ENCODE peak calls at places on chromosomes 4 and X, in six cellular contexts. J, Z, A, P, W and V are unnamed samples.
A peak's percentile ranks its signal among the peaks of the same experiment; 100 is the strongest.

GRCh38 chr4:139525414-139525813 is 30.6 kb downstream of the SETD7 start:
- DNase-seq in W (no peak), J (no peak), A (no peak), Z (no peak), P (no peak), V (no peak)

GRCh38 chrX:11562570-11562969 is 103.2 kb downstream of the ARHGAP6 start:
- DNase-seq in J (no peak), A (no peak), Z (no peak), W (no peak), P (no peak), V (no peak)

GRCh38 chrX:11435568-11435967 is 142.4 kb downstream of the AMELX start:
- DNase-seq in Z (no peak), W (no peak), J (no peak), A (no peak), P (no peak), V (no peak)

GRCh38 chr4:46484881-46485280 is 95.0 kb upstream of the GABRA2 start:
- DNase-seq in P (no peak), W (peak; percentile 54), A (no peak), J (no peak), Z (no peak), V (no peak)

GRCh38 chrX:45191820-45192409 is 8.8 kb downstream of the DIPK2B start:
- DNase-seq in A (no peak), P (peak; percentile 61), W (no peak), Z (no peak), J (no peak), V (no peak)

GRCh38 chrX:68877606-68878005 is 48.8 kb downstream of the EFNB1 start:
- DNase-seq in P (no peak), J (no peak), A (no peak), W (no peak), Z (no peak), V (no peak)

GRCh38 chr4:145061325-145061920 is 36.6 kb downstream of the ANAPC10 start:
- DNase-seq in P (no peak), A (no peak), Z (no peak), W (peak; percentile 35), J (no peak), V (no peak)

GRCh38 chrX:78687586-78687985 is 28.5 kb upstream of the RTL3 start:
- DNase-seq in J (no peak), Z (no peak), P (no peak), A (no peak), W (no peak), V (no peak)

GRCh38 chr4:175947117-175947722 is 118.4 kb upstream of the WDR17 start:
- DNase-seq in J (no peak), A (no peak), W (no peak), P (no peak), Z (no peak), V (no peak)

GRCh38 chr4:95644417-95644816 is 95.6 kb upstream of the UNC5C start:
- DNase-seq in A (no peak), P (no peak), J (no peak), Z (no peak), W (no peak), V (no peak)

GRCh38 chr4:34250562-34250961 is 1993.8 kb downstream of the ARAP2 start:
- DNase-seq in Z (no peak), P (no peak), J (no peak), A (no peak), W (peak; percentile 51), V (no peak)

GRCh38 chrX:10677490-10677889 is 57.1 kb upstream of the MID1 start:
- DNase-seq in Z (no peak), P (no peak), W (no peak), J (no peak), A (no peak), V (peak; percentile 49)

GRCh38 chr4:75841641-75842520 is 60.4 kb downstream of the PPEF2 start:
- DNase-seq in Z (no peak), W (no peak), A (no peak), P (no peak), J (no peak), V (no peak)

GRCh38 chr4:184385705-184386141 is 88.6 kb downstream of the IRF2 start:
- DNase-seq in Z (peak; percentile 44), P (no peak), W (peak; percentile 76), A (no peak), J (no peak), V (no peak)

GRCh38 chrX:82219129-82219528 is 1017.2 kb downstream of the SH3BGRL start:
- DNase-seq in P (no peak), J (no peak), W (no peak), A (no peak), Z (no peak), V (no peak)

GRCh38 chrX:276588-277171 is 4.5 kb upstream of the PLCXD1 start:
- DNase-seq in W (peak; percentile 61), Z (peak; percentile 63), A (no peak), P (no peak), J (peak; percentile 77), V (peak; percentile 26)

GRCh38 chr4:55409468-55410171 is 13.9 kb downstream of the TMEM165 start:
- DNase-seq in W (no peak), A (no peak), J (no peak), P (no peak), Z (no peak), V (no peak)

GRCh38 chrX:4805559-4805958 is 1092.1 kb upstream of the PRKX start:
- DNase-seq in P (no peak), Z (no peak), J (no peak), W (no peak), A (no peak), V (no peak)

GRCh38 chr4:173500841-173501591 is 29.0 kb downstream of the HAND2 start:
- DNase-seq in Z (no peak), W (no peak), A (no peak), J (no peak), P (no peak), V (no peak)

GRCh38 chr4:42703776-42704175 is 46.9 kb upstream of the ATP8A1 start:
- DNase-seq in P (no peak), J (no peak), Z (no peak), W (no peak), A (no peak), V (no peak)

GRCh38 chr4:113610542-113610941 is 151.0 kb downstream of the CAMK2D start:
- DNase-seq in W (no peak), P (no peak), A (no peak), Z (no peak), J (no peak), V (no peak)

GRCh38 chr4:76363556-76364290 is 57.2 kb downstream of the STBD1 start:
- DNase-seq in J (no peak), W (no peak), P (no peak), A (no peak), Z (no peak), V (no peak)

GRCh38 chrX:118058924-118059323 is 57.7 kb downstream of the KLHL13 start:
- DNase-seq in Z (no peak), W (peak; percentile 40), J (no peak), P (no peak), A (no peak), V (no peak)

GRCh38 chr4:121711263-121712000 is 14.7 kb upstream of the ANXA5 start:
- DNase-seq in P (peak; percentile 77), A (peak; percentile 65), Z (peak; percentile 49), J (peak; percentile 76), W (peak; percentile 87), V (peak; percentile 75)

GRCh38 chrX:13805241-13805640 is 11.7 kb downstream of the GPM6B start:
- DNase-seq in A (no peak), J (no peak), W (no peak), Z (no peak), P (no peak), V (no peak)

GRCh38 chrX:87409113-87409841 is 108.3 kb upstream of the KLHL4 start:
- DNase-seq in W (peak; percentile 68), A (no peak), P (no peak), Z (peak; percentile 43), J (peak; percentile 48), V (no peak)

GRCh38 chr4:25030283-25031076 is at the start of gene LGI2:
- DNase-seq in J (peak; percentile 55), A (peak; percentile 30), P (peak; percentile 72), Z (peak; percentile 46), W (no peak), V (peak; percentile 81)

GRCh38 chr4:79576480-79576803 is 168.4 kb upstream of the GK2 start:
- DNase-seq in J (no peak), Z (no peak), P (no peak), W (peak; percentile 9), A (no peak), V (peak; percentile 12)
- TF ChIP-seq CTCF in J (peak; percentile 35), Z (peak; percentile 22), P (peak; percentile 53), W (peak; percentile 52), A (peak; percentile 25), V (peak; percentile 44)

GRCh38 chr4:164734476-164734875 is 19.5 kb upstream of the SMIM31 start:
- DNase-seq in W (no peak), J (no peak), A (no peak), Z (no peak), P (no peak), V (no peak)

GRCh38 chr4:164730705-164731393 is 23.1 kb upstream of the SMIM31 start:
- DNase-seq in Z (no peak), J (no peak), P (no peak), W (no peak), A (no peak), V (no peak)

GRCh38 chr4:164731827-164732474 is 22.0 kb upstream of the SMIM31 start:
- DNase-seq in Z (peak; percentile 50), J (no peak), A (no peak), P (peak; percentile 72), W (peak; percentile 15), V (peak; percentile 69)
- TF ChIP-seq CTCF in Z (peak; percentile 76), J (peak; percentile 76), A (peak; percentile 79), P (peak; percentile 96), W (peak; percentile 92), V (peak; percentile 91)

GRCh38 chr4:30839583-30840520 is 119.7 kb downstream of the PCDH7 start:
- DNase-seq in A (no peak), J (no peak), Z (no peak), W (peak; percentile 60), P (no peak), V (no peak)

GRCh38 chr4:30840571-30840970 is 120.4 kb downstream of the PCDH7 start:
- DNase-seq in W (no peak), P (no peak), J (no peak), A (no peak), Z (no peak), V (no peak)

GRCh38 chr4:30844861-30845582 is 124.9 kb downstream of the PCDH7 start:
- DNase-seq in J (no peak), A (no peak), P (no peak), W (no peak), Z (no peak), V (no peak)

GRCh38 chr4:30842689-30843088 is 122.5 kb downstream of the PCDH7 start:
- DNase-seq in A (no peak), P (no peak), W (no peak), Z (no peak), J (no peak), V (no peak)

GRCh38 chr4:30842142-30842541 is 122.0 kb downstream of the PCDH7 start:
- DNase-seq in W (no peak), Z (no peak), A (no peak), P (no peak), J (no peak), V (no peak)
- TF ChIP-seq CTCF in W (no peak), Z (no peak), A (no peak), P (no peak), J (no peak), V (no peak)

DNA sequence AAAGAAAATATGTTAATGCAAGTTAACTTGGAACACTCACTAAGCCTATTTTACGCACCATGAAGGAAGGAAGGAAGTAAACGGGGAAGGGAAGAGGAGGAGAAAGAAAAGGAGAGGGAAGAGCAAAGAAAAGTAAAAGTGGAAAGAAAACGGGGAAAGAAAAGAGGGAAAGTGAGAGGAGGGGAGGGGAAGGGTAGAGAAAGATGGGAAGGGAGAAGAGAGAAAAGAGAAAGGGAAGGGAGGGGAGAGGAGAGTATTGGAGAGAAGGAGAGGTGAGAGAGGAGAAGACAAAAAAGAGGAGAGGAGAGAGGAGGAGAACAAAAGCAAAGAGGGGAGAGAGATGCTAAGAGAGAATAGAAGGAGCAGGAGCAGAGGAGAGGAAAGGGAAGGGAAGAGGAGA is 224.1 kb downstream of the SLITRK2 start:
- DNase-seq in Z (no peak), A (no peak), P (no peak), J (no peak), W (no peak), V (no peak)
- TF ChIP-seq CTCF in Z (no peak), A (no peak), P (no peak), J (no peak), W (no peak), V (no peak)